ENCODE peak calls at places on chromosomes 13 and 19, in four cellular contexts. X is heart left ventricle, J is PC-3, T is hepatocyte. K is an unnamed sample. For H3K9me3, the result is how much of the 10 kb centered on the place peaks cover.

GRCh38 chr19:13795595-13796300 is 505 bp downstream of the ZSWIM4 start:
- DNase-seq in J (peak), X (no peak), T (peak), K (no peak)

GRCh38 chr13:51258612-51259358 is 36.6 kb downstream of the FAM124A start:
- DNase-seq in X (peak), T (no peak), J (no peak), K (no peak)

GRCh38 chr13:19382111-19382510 is 179.2 kb downstream of the TPTE2 start:
- DNase-seq in T (no peak), X (no peak), J (no peak), K (no peak)

GRCh38 chr19:32688315-32688714 is 3.3 kb upstream of the NUDT19 start:
- DNase-seq in T (no peak), X (peak), J (no peak), K (no peak)

GRCh38 chr19:571127-571974 is 1.0 kb upstream of the BSG start:
- DNase-seq in T (peak), X (no peak), J (peak), K (peak)

GRCh38 chr19:29524912-29525870 is 603 bp upstream of the VSTM2B start:
- DNase-seq in X (no peak), T (no peak), J (no peak), K (no peak)

GRCh38 chr19:5801796-5802616 is 2.9 kb upstream of the NRTN start:
- DNase-seq in X (no peak), T (peak), J (no peak), K (no peak)

GRCh38 chr13:32142956-32143375 is 111.4 kb downstream of the FRY start:
- DNase-seq in X (no peak), T (peak), J (no peak), K (no peak)

GRCh38 chr13:113840541-113841354 is 23.1 kb downstream of the GAS6 start:
- DNase-seq in T (no peak), X (no peak), J (no peak), K (no peak)

GRCh38 chr13:44969858-44970484 is 19.3 kb downstream of the NUFIP1 start:
- DNase-seq in X (no peak), T (peak), J (peak), K (peak)

GRCh38 chr13:113597386-113598080 is 13.0 kb downstream of the TFDP1 start:
- DNase-seq in J (no peak), X (no peak), T (no peak), K (no peak)

GRCh38 chr13:34513526-34513925 is 428.5 kb upstream of the NBEA start:
- DNase-seq in X (no peak), T (no peak), J (no peak), K (no peak)

GRCh38 chr19:29587518-29587986 is 18.5 kb upstream of the POP4 start:
- DNase-seq in J (peak), X (no peak), T (no peak), K (peak)

GRCh38 chr19:58033741-58034475 is at the start of gene ZSCAN1:
- DNase-seq in J (no peak), X (peak), T (peak), K (no peak)

GRCh38 chr13:111005808-111006494 is 91.1 kb upstream of the ANKRD10 start:
- DNase-seq in J (no peak), T (no peak), X (peak), K (no peak)

DNA sequence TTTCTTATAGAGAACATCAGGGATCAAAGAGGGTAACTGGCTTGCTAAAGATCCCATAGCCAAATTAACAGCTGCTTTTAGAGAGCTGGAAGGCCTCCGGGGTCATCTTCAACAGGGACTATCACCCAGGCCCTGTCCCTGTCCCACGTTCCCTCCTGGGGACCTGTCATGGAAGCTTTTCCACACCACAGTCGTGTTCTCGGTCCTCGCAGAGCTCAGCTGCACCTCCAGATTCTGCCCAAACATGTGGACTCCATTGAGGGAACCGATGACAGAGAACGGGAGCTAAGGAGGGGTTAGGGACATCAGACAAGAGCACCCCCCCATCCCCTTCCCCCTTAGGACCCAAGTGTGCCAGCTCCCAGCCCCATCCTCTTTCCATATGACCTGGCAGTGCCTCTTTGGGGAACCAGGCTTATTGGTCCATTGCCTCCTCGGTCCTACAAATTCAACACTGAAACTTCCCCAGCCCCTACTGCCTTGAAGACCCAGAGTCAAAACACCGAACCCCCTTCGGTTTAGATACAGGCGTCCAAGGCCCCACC is 568 bp downstream of the FUZ start:
- DNase-seq in J (no peak), T (no peak), X (no peak), K (no peak)
- H3K27ac ChIP-seq in J (peak), T (peak), X (peak), K (peak)

DNA sequence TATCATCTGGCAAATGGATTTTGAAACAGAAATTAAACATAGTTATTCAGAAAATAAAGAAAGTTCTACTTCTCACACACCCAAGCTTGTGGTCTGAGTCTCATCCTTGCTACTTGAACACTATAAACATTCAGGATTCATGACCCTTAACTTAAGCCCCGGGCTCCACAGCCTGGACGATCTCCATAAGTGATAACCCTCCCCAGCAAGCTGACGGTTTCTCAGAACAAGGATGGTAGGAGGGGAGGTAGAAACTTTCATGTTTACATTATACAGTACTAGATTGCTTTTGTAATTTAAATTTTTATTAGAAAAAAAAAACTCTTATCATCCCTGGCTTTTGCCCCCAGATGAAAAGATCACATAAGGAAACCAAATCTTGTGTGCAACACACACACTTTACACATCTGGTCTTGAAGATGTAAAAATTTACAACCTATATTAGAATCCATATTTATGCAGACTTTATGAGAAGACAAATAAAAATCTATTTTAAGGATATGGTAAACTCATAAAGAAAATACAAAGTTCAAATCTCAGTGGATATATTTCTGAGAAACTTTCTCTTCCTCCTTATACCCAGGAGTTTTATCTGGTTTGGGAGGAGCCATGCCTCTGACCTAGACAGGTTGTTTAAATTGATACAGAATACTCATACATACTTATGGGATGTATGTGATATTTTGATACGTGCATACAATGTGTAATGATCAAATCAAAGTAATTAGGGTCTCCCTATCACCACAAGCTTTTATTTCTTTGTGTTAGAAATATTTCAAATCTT is 20.0 kb upstream of the ATP12A start:
- DNase-seq in X (no peak), J (peak), T (no peak), K (peak)
- H3K9me3 ChIP-seq in X (under half), J (under half), T (under half), K (under half)

GRCh38 chr13:73535341-73535740 is 476.5 kb downstream of the KLF5 start:
- DNase-seq in X (no peak), J (peak), T (no peak), K (no peak)
- H3K27ac ChIP-seq in X (no peak), J (no peak), T (no peak), K (no peak)

GRCh38 chr19:12117203-12117970 is 22.8 kb downstream of the ZNF20 start:
- DNase-seq in J (no peak), X (no peak), T (no peak), K (no peak)

GRCh38 chr19:12112701-12113100 is 27.4 kb downstream of the ZNF20 start:
- DNase-seq in J (no peak), T (no peak), X (no peak), K (no peak)

GRCh38 chr19:12112238-12112637 is 27.9 kb downstream of the ZNF20 start:
- DNase-seq in T (no peak), X (no peak), J (no peak), K (no peak)

GRCh38 chr19:12111176-12111575 is 29.0 kb downstream of the ZNF20 start:
- DNase-seq in J (no peak), X (no peak), T (no peak), K (no peak)

GRCh38 chr19:12113121-12113520 is 27.0 kb downstream of the ZNF20 start:
- DNase-seq in X (no peak), J (no peak), T (no peak), K (no peak)
- H3K9me3 ChIP-seq in X (under half), J (under half), T (under half), K (under half)

GRCh38 chr13:82678052-82678451 is 1204.2 kb downstream of the SLITRK1 start:
- DNase-seq in T (no peak), J (no peak), X (no peak), K (no peak)
- H3K27ac ChIP-seq in T (no peak), J (no peak), X (no peak), K (no peak)

GRCh38 chr13:79972066-79972569 is 368.8 kb downstream of the SPRY2 start:
- DNase-seq in T (no peak), J (no peak), X (no peak), K (no peak)

GRCh38 chr13:79973533-79973963 is 367.4 kb downstream of the SPRY2 start:
- DNase-seq in T (no peak), X (peak), J (no peak), K (peak)
- H3K9me3 ChIP-seq in T (under half), X (under half), J (under half), K (under half)

DNA sequence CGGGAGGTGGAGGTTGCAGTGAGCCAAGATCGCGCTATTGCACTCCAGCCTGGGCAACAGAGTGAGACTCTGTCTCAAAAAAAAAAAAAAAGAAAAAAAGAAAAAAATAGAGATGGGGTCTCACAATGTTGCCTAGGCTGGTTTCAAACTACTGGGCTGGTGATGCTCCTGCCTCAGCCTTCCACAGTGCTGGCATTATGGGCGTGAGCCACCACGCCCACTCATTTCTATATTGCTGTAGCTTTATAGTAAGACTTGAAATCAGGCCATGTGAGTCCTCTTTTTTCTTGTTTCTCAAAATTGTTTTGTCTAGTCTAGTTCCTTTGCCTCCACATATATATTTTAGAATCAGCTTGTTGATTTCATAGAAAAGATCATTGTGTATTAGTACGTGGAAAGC is 18.3 kb downstream of the DNM2 start:
- DNase-seq in X (no peak), J (no peak), T (no peak), K (peak)
- H3K27ac ChIP-seq in X (no peak), J (no peak), T (peak), K (no peak)

GRCh38 chr19:27861411-27861975 is 1351.5 kb downstream of the UQCRFS1 start:
- DNase-seq in X (no peak), T (no peak), J (no peak), K (no peak)
- H3K9me3 ChIP-seq in X (under half), T (under half), J (under half), K (under half)

GRCh38 chr19:55493650-55494171 is 5.5 kb downstream of the SSC5D start:
- DNase-seq in J (no peak), X (peak), T (no peak), K (no peak)
- H3K27ac ChIP-seq in J (no peak), X (peak), T (no peak), K (peak)